ENCODE peak calls at places on chromosomes 3 and 15, in ten cellular contexts. One of them, this sample, is unnamed.

GRCh38 chr3:127473244-127474024 is 117.1 kb downstream of the TPRA1 start:
- DNase-seq in AG04449: no peak
- DNase-seq in right cardiac atrium: no peak
- DNase-seq in fibroblast of the aortic adventitia: no peak
- DNase-seq in foreskin fibroblast: no peak
- DNase-seq in retinal pigment epithelial cell: no peak
- DNase-seq in CD4-positive, CD25-positive, alpha-beta regulatory T cell: peak; percentile 14
- DNase-seq in cardiac fibroblast: no peak
- DNase-seq in BE2C: peak; percentile 46
- DNase-seq in NT2/D1: peak; percentile 80
- DNase-seq in this sample: no peak

GRCh38 chr3:107598926-107599754 is 76.4 kb downstream of the BBX start:
- DNase-seq in BE2C: peak; percentile 8
- DNase-seq in AG04449: no peak
- DNase-seq in foreskin fibroblast: peak; percentile 70
- DNase-seq in CD4-positive, CD25-positive, alpha-beta regulatory T cell: peak; percentile 67
- DNase-seq in fibroblast of the aortic adventitia: peak; percentile 60
- DNase-seq in cardiac fibroblast: peak; percentile 69
- DNase-seq in NT2/D1: no peak
- DNase-seq in retinal pigment epithelial cell: no peak
- DNase-seq in right cardiac atrium: peak; percentile 30
- DNase-seq in this sample: peak; percentile 43

GRCh38 chr15:98801234-98801561 is 152.9 kb downstream of the IGF1R start:
- DNase-seq in right cardiac atrium: no peak
- DNase-seq in NT2/D1: peak; percentile 61
- DNase-seq in AG04449: no peak
- DNase-seq in cardiac fibroblast: no peak
- DNase-seq in BE2C: no peak
- DNase-seq in CD4-positive, CD25-positive, alpha-beta regulatory T cell: no peak
- DNase-seq in retinal pigment epithelial cell: no peak
- DNase-seq in fibroblast of the aortic adventitia: no peak
- DNase-seq in foreskin fibroblast: no peak
- DNase-seq in this sample: no peak

GRCh38 chr3:195249858-195250464 is 21.0 kb downstream of the XXYLT1 start:
- DNase-seq in NT2/D1: no peak
- DNase-seq in foreskin fibroblast: no peak
- DNase-seq in fibroblast of the aortic adventitia: no peak
- DNase-seq in retinal pigment epithelial cell: no peak
- DNase-seq in AG04449: no peak
- DNase-seq in cardiac fibroblast: no peak
- DNase-seq in CD4-positive, CD25-positive, alpha-beta regulatory T cell: no peak
- DNase-seq in BE2C: no peak
- DNase-seq in right cardiac atrium: no peak
- DNase-seq in this sample: peak; percentile 14

GRCh38 chr3:150183619-150184425 is 213.1 kb upstream of the PFN2 start:
- DNase-seq in CD4-positive, CD25-positive, alpha-beta regulatory T cell: peak; percentile 55
- DNase-seq in BE2C: peak; percentile 75
- DNase-seq in retinal pigment epithelial cell: no peak
- DNase-seq in NT2/D1: peak; percentile 49
- DNase-seq in fibroblast of the aortic adventitia: peak; percentile 90
- DNase-seq in cardiac fibroblast: peak; percentile 89
- DNase-seq in right cardiac atrium: peak; percentile 74
- DNase-seq in foreskin fibroblast: peak; percentile 93
- DNase-seq in AG04449: peak; percentile 40
- DNase-seq in this sample: peak; percentile 61

GRCh38 chr3:37984596-37984995 is 6.0 kb upstream of the VILL start:
- DNase-seq in CD4-positive, CD25-positive, alpha-beta regulatory T cell: no peak
- DNase-seq in retinal pigment epithelial cell: no peak
- DNase-seq in NT2/D1: no peak
- DNase-seq in foreskin fibroblast: no peak
- DNase-seq in right cardiac atrium: no peak
- DNase-seq in BE2C: no peak
- DNase-seq in fibroblast of the aortic adventitia: no peak
- DNase-seq in cardiac fibroblast: no peak
- DNase-seq in AG04449: no peak
- DNase-seq in this sample: no peak

GRCh38 chr3:71536376-71536965 is 47.1 kb downstream of the FOXP1 start:
- DNase-seq in retinal pigment epithelial cell: no peak
- DNase-seq in right cardiac atrium: no peak
- DNase-seq in fibroblast of the aortic adventitia: peak; percentile 92
- DNase-seq in CD4-positive, CD25-positive, alpha-beta regulatory T cell: no peak
- DNase-seq in BE2C: no peak
- DNase-seq in NT2/D1: no peak
- DNase-seq in AG04449: peak; percentile 67
- DNase-seq in foreskin fibroblast: peak; percentile 60
- DNase-seq in cardiac fibroblast: peak; percentile 71
- DNase-seq in this sample: no peak

GRCh38 chr3:54223063-54223462 is 100.7 kb downstream of the CACNA2D3 start:
- DNase-seq in BE2C: no peak
- DNase-seq in cardiac fibroblast: no peak
- DNase-seq in foreskin fibroblast: no peak
- DNase-seq in NT2/D1: no peak
- DNase-seq in retinal pigment epithelial cell: no peak
- DNase-seq in AG04449: no peak
- DNase-seq in CD4-positive, CD25-positive, alpha-beta regulatory T cell: no peak
- DNase-seq in fibroblast of the aortic adventitia: no peak
- DNase-seq in right cardiac atrium: no peak
- DNase-seq in this sample: no peak

GRCh38 chr3:30643763-30644462 is 37.5 kb downstream of the TGFBR2 start:
- DNase-seq in fibroblast of the aortic adventitia: no peak
- DNase-seq in CD4-positive, CD25-positive, alpha-beta regulatory T cell: peak; percentile 81
- DNase-seq in AG04449: no peak
- DNase-seq in NT2/D1: no peak
- DNase-seq in foreskin fibroblast: no peak
- DNase-seq in retinal pigment epithelial cell: no peak
- DNase-seq in BE2C: no peak
- DNase-seq in right cardiac atrium: no peak
- DNase-seq in cardiac fibroblast: no peak
- DNase-seq in this sample: no peak

GRCh38 chr3:177013681-177014280 is 183.5 kb downstream of the TBL1XR1 start:
- DNase-seq in BE2C: no peak
- DNase-seq in fibroblast of the aortic adventitia: no peak
- DNase-seq in right cardiac atrium: no peak
- DNase-seq in AG04449: no peak
- DNase-seq in CD4-positive, CD25-positive, alpha-beta regulatory T cell: peak; percentile 7
- DNase-seq in retinal pigment epithelial cell: no peak
- DNase-seq in NT2/D1: peak; percentile 20
- DNase-seq in cardiac fibroblast: peak; percentile 16
- DNase-seq in foreskin fibroblast: no peak
- DNase-seq in this sample: no peak

GRCh38 chr3:168080022-168080421 is 15.7 kb downstream of the GOLIM4 start:
- DNase-seq in right cardiac atrium: no peak
- DNase-seq in cardiac fibroblast: no peak
- DNase-seq in AG04449: no peak
- DNase-seq in CD4-positive, CD25-positive, alpha-beta regulatory T cell: no peak
- DNase-seq in foreskin fibroblast: no peak
- DNase-seq in retinal pigment epithelial cell: no peak
- DNase-seq in fibroblast of the aortic adventitia: no peak
- DNase-seq in NT2/D1: no peak
- DNase-seq in BE2C: peak; percentile 18
- DNase-seq in this sample: no peak

GRCh38 chr3:168077091-168077490 is 18.6 kb downstream of the GOLIM4 start:
- DNase-seq in CD4-positive, CD25-positive, alpha-beta regulatory T cell: no peak
- DNase-seq in AG04449: no peak
- DNase-seq in BE2C: no peak
- DNase-seq in retinal pigment epithelial cell: no peak
- DNase-seq in cardiac fibroblast: no peak
- DNase-seq in NT2/D1: no peak
- DNase-seq in fibroblast of the aortic adventitia: no peak
- DNase-seq in foreskin fibroblast: peak; percentile 39
- DNase-seq in right cardiac atrium: no peak
- DNase-seq in this sample: no peak

GRCh38 chr3:168081856-168082255 is 13.9 kb downstream of the GOLIM4 start:
- DNase-seq in NT2/D1: no peak
- DNase-seq in foreskin fibroblast: no peak
- DNase-seq in AG04449: no peak
- DNase-seq in CD4-positive, CD25-positive, alpha-beta regulatory T cell: no peak
- DNase-seq in right cardiac atrium: no peak
- DNase-seq in fibroblast of the aortic adventitia: no peak
- DNase-seq in BE2C: no peak
- DNase-seq in cardiac fibroblast: no peak
- DNase-seq in retinal pigment epithelial cell: no peak
- DNase-seq in this sample: no peak

GRCh38 chr3:168080499-168081170 is 15.1 kb downstream of the GOLIM4 start:
- DNase-seq in cardiac fibroblast: no peak
- DNase-seq in AG04449: no peak
- DNase-seq in right cardiac atrium: no peak
- DNase-seq in CD4-positive, CD25-positive, alpha-beta regulatory T cell: no peak
- DNase-seq in fibroblast of the aortic adventitia: no peak
- DNase-seq in retinal pigment epithelial cell: no peak
- DNase-seq in foreskin fibroblast: no peak
- DNase-seq in NT2/D1: no peak
- DNase-seq in BE2C: no peak
- DNase-seq in this sample: no peak

DNA sequence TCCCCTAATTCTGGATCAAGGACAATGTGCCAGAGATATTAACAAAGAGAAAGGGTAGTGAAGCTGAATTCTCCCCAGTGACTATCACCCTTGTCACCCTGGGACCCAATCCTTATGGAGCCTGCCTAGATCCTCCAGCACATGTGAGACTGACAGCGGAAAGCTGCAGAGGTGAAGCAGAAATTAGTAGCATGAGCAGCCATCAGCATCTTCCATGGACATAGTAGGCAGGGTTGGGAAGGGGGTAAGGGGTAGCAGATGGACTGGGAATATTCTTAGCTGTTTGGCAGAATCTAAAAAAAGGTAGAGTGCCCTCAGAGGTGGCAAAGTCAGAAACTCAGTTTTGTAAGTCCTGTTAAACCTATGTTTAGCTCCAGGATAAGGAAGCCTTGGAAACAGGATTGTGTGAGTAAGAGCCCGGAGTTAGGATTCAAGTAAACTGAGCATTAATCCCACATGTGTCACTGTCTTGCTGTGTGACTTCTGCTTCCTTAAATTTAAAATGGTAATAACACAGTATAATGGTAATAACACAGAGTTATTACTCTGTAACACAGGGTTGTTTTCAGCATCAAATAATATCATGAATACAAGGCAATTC is 14.5 kb downstream of the GOLIM4 start:
- DNase-seq in AG04449: no peak
- DNase-seq in NT2/D1: no peak
- DNase-seq in retinal pigment epithelial cell: no peak
- DNase-seq in foreskin fibroblast: peak; percentile 56
- DNase-seq in cardiac fibroblast: peak; percentile 29
- DNase-seq in fibroblast of the aortic adventitia: no peak
- DNase-seq in BE2C: no peak
- DNase-seq in right cardiac atrium: no peak
- DNase-seq in CD4-positive, CD25-positive, alpha-beta regulatory T cell: no peak
- DNase-seq in this sample: no peak
- H3K4me3 ChIP-seq in AG04449: no peak overlapping the region
- H3K4me3 ChIP-seq in NT2/D1: no peak overlapping the region
- H3K4me3 ChIP-seq in retinal pigment epithelial cell: no peak overlapping the region
- H3K4me3 ChIP-seq in foreskin fibroblast: no peak overlapping the region
- H3K4me3 ChIP-seq in cardiac fibroblast: no peak overlapping the region
- H3K4me3 ChIP-seq in fibroblast of the aortic adventitia: no peak overlapping the region
- H3K4me3 ChIP-seq in BE2C: no peak overlapping the region
- H3K4me3 ChIP-seq in right cardiac atrium: no peak overlapping the region
- H3K4me3 ChIP-seq in CD4-positive, CD25-positive, alpha-beta regulatory T cell: no peak overlapping the region
- H3K4me3 ChIP-seq in this sample: no peak overlapping the region

DNA sequence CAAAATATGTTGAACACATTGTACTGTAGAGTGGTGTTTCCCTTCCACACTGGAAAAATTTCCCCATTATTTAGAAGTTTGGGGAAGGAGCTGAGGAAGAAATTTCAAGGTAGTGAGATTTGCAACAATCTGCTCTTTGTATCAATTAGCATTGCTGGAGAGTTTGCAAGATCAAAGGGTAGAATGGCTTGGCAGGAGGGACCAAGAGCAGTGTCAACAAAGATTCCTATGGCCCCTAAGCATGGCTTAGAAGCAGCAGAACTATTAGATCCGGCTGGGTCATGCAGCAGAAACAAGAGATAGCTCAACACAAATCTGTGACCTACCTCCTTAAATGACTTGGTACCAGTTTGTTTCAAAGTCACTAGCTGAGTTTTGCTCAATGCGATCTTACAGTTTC is 175.0 kb downstream of the C3orf38 start:
- DNase-seq in retinal pigment epithelial cell: no peak
- DNase-seq in right cardiac atrium: no peak
- DNase-seq in fibroblast of the aortic adventitia: no peak
- DNase-seq in CD4-positive, CD25-positive, alpha-beta regulatory T cell: no peak
- DNase-seq in BE2C: no peak
- DNase-seq in cardiac fibroblast: no peak
- DNase-seq in foreskin fibroblast: no peak
- DNase-seq in AG04449: no peak
- DNase-seq in NT2/D1: no peak
- DNase-seq in this sample: no peak
- H3K4me3 ChIP-seq in retinal pigment epithelial cell: no peak overlapping the region
- H3K4me3 ChIP-seq in right cardiac atrium: no peak overlapping the region
- H3K4me3 ChIP-seq in fibroblast of the aortic adventitia: no peak overlapping the region
- H3K4me3 ChIP-seq in CD4-positive, CD25-positive, alpha-beta regulatory T cell: no peak overlapping the region
- H3K4me3 ChIP-seq in BE2C: no peak overlapping the region
- H3K4me3 ChIP-seq in cardiac fibroblast: no peak overlapping the region
- H3K4me3 ChIP-seq in foreskin fibroblast: no peak overlapping the region
- H3K4me3 ChIP-seq in AG04449: no peak overlapping the region
- H3K4me3 ChIP-seq in NT2/D1: no peak overlapping the region
- H3K4me3 ChIP-seq in this sample: no peak overlapping the region

GRCh38 chr15:47964229-47964628 is 156.6 kb upstream of the SLC24A5 start:
- DNase-seq in right cardiac atrium: no peak
- DNase-seq in retinal pigment epithelial cell: no peak
- DNase-seq in cardiac fibroblast: no peak
- DNase-seq in AG04449: no peak
- DNase-seq in BE2C: no peak
- DNase-seq in foreskin fibroblast: no peak
- DNase-seq in NT2/D1: no peak
- DNase-seq in CD4-positive, CD25-positive, alpha-beta regulatory T cell: no peak
- DNase-seq in fibroblast of the aortic adventitia: no peak
- DNase-seq in this sample: no peak
- H3K4me3 ChIP-seq in right cardiac atrium: no peak overlapping the region
- H3K4me3 ChIP-seq in retinal pigment epithelial cell: no peak overlapping the region
- H3K4me3 ChIP-seq in cardiac fibroblast: no peak overlapping the region
- H3K4me3 ChIP-seq in AG04449: no peak overlapping the region
- H3K4me3 ChIP-seq in BE2C: no peak overlapping the region
- H3K4me3 ChIP-seq in foreskin fibroblast: no peak overlapping the region
- H3K4me3 ChIP-seq in NT2/D1: no peak overlapping the region
- H3K4me3 ChIP-seq in CD4-positive, CD25-positive, alpha-beta regulatory T cell: no peak overlapping the region
- H3K4me3 ChIP-seq in fibroblast of the aortic adventitia: no peak overlapping the region
- H3K4me3 ChIP-seq in this sample: no peak overlapping the region

GRCh38 chr3:129604942-129605592 is 1.4 kb downstream of the PLXND1 start:
- DNase-seq in BE2C: no peak
- DNase-seq in retinal pigment epithelial cell: no peak
- DNase-seq in cardiac fibroblast: no peak
- DNase-seq in foreskin fibroblast: no peak
- DNase-seq in AG04449: no peak
- DNase-seq in right cardiac atrium: no peak
- DNase-seq in NT2/D1: no peak
- DNase-seq in fibroblast of the aortic adventitia: no peak
- DNase-seq in CD4-positive, CD25-positive, alpha-beta regulatory T cell: peak; percentile 15
- DNase-seq in this sample: no peak
- H3K4me3 ChIP-seq in BE2C: peak overlapping the region; percentile 64
- H3K4me3 ChIP-seq in retinal pigment epithelial cell: peak overlapping the region; percentile 72
- H3K4me3 ChIP-seq in cardiac fibroblast: peak overlapping the region; percentile 73
- H3K4me3 ChIP-seq in foreskin fibroblast: peak overlapping the region; percentile 63
- H3K4me3 ChIP-seq in AG04449: peak overlapping the region; percentile 71
- H3K4me3 ChIP-seq in right cardiac atrium: peak overlapping the region; percentile 71
- H3K4me3 ChIP-seq in NT2/D1: peak overlapping the region; percentile 75
- H3K4me3 ChIP-seq in fibroblast of the aortic adventitia: peak overlapping the region; percentile 88
- H3K4me3 ChIP-seq in CD4-positive, CD25-positive, alpha-beta regulatory T cell: no peak overlapping the region
- H3K4me3 ChIP-seq in this sample: peak overlapping the region; percentile 73

DNA sequence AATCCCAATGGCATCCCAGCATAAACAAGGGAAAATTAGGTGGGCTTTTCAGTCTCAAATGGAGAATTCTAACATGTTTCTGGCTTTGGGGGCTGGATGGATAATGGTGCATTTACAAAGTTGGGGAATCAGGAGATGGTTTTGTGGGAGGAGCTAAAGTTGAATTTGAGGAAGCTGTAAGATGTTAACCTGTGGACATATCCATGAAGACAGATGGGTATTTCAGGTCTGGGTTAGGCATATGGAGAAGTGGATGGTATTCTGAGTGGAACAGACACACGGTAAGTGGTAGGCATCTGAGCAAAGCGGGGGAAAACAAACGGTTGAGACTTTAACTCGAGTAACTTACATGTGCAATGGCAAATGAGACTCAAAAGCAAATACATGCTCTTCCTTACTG is 1.7 kb upstream of the LMLN start:
- DNase-seq in AG04449: no peak
- DNase-seq in foreskin fibroblast: peak; percentile 11
- DNase-seq in CD4-positive, CD25-positive, alpha-beta regulatory T cell: no peak
- DNase-seq in BE2C: no peak
- DNase-seq in cardiac fibroblast: no peak
- DNase-seq in NT2/D1: no peak
- DNase-seq in retinal pigment epithelial cell: no peak
- DNase-seq in right cardiac atrium: no peak
- DNase-seq in fibroblast of the aortic adventitia: no peak
- DNase-seq in this sample: no peak
- H3K4me3 ChIP-seq in AG04449: no peak overlapping the region
- H3K4me3 ChIP-seq in foreskin fibroblast: no peak overlapping the region
- H3K4me3 ChIP-seq in CD4-positive, CD25-positive, alpha-beta regulatory T cell: no peak overlapping the region
- H3K4me3 ChIP-seq in BE2C: no peak overlapping the region
- H3K4me3 ChIP-seq in cardiac fibroblast: no peak overlapping the region
- H3K4me3 ChIP-seq in NT2/D1: no peak overlapping the region
- H3K4me3 ChIP-seq in retinal pigment epithelial cell: no peak overlapping the region
- H3K4me3 ChIP-seq in right cardiac atrium: no peak overlapping the region
- H3K4me3 ChIP-seq in fibroblast of the aortic adventitia: no peak overlapping the region
- H3K4me3 ChIP-seq in this sample: no peak overlapping the region

This sample was measured in lung.